ENCODE peak calls at places on chromosomes 5 and 9, in nine cellular contexts. L is endothelial cell of umbilical vein, I is H9, Z is endodermal cell, G is thyroid gland, Q is hepatocyte, B is esophagus squamous epithelium, K is sigmoid colon, H is body of pancreas. A is an unnamed sample.
A peak's percentile ranks its signal among the peaks of the same experiment; 100 is the strongest.

GRCh38 chr5:100448250-100448649 is 86.9 kb upstream of the FAM174A start:
- DNase-seq in L (no peak), I (no peak), Z (no peak), G (no peak), Q (no peak), B (no peak), K (no peak), H (no peak), A (no peak)

GRCh38 chr9:122122468-122122867 is 29.4 kb upstream of the TTLL11 start:
- DNase-seq in L (no peak), I (no peak), Z (no peak), G (no peak), Q (no peak), B (no peak), K (no peak), H (no peak), A (no peak)

GRCh38 chr5:75189353-75189752 is 47.3 kb downstream of the ANKRD31 start:
- DNase-seq in L (no peak), I (no peak), Z (no peak), G (no peak), Q (no peak), B (no peak), K (no peak), H (no peak), A (no peak)

GRCh38 chr5:163978897-163979296 is 473.5 kb downstream of the MAT2B start:
- DNase-seq in L (no peak), I (peak; percentile 47), Z (peak; percentile 72), G (no peak), Q (no peak), B (no peak), K (no peak), H (no peak), A (no peak)

GRCh38 chr9:38423939-38424843 is at the start of gene IGFBPL1:
- DNase-seq in L (peak; percentile 29), I (peak; percentile 61), Z (peak; percentile 83), G (peak; percentile 44), Q (peak; percentile 58), B (no peak), K (no peak), H (no peak), A (no peak)

GRCh38 chr9:7103382-7104170 is 345.8 kb downstream of the KDM4C start:
- DNase-seq in L (peak; percentile 66), I (no peak), Z (peak; percentile 65), G (no peak), Q (no peak), B (no peak), K (no peak), H (no peak), A (no peak)

GRCh38 chr5:61167382-61167781 is 5.1 kb upstream of the SMIM15 start:
- DNase-seq in L (peak; percentile 55), I (no peak), Z (peak; percentile 58), G (peak; percentile 48), Q (peak; percentile 44), B (no peak), K (no peak), H (peak; percentile 40), A (peak; percentile 16)

GRCh38 chr5:176611435-176611834 is 1.5 kb upstream of the GPRIN1 start:
- DNase-seq in L (peak; percentile 79), I (peak; percentile 77), Z (peak; percentile 93), G (peak; percentile 86), Q (peak; percentile 91), B (no peak), K (no peak), H (peak; percentile 77), A (peak; percentile 54)

GRCh38 chr9:113220467-113221002 is 542 bp downstream of the FKBP15 start:
- DNase-seq in L (no peak), I (no peak), Z (no peak), G (no peak), Q (no peak), B (no peak), K (no peak), H (no peak), A (no peak)

GRCh38 chr5:651296-652022 is 39.3 kb downstream of the CEP72 start:
- DNase-seq in L (no peak), I (no peak), Z (no peak), G (no peak), Q (no peak), B (no peak), K (peak; percentile 28), H (no peak), A (no peak)

GRCh38 chr5:172501708-172502379 is 47.5 kb upstream of the SH3PXD2B start:
- DNase-seq in L (no peak), I (peak; percentile 19), Z (peak; percentile 15), G (no peak), Q (no peak), B (no peak), K (peak; percentile 56), H (no peak), A (peak; percentile 2)

GRCh38 chr5:1787472-1788047 is 12.1 kb downstream of the MRPL36 start:
- DNase-seq in L (no peak), I (no peak), Z (no peak), G (no peak), Q (no peak), B (no peak), K (peak; percentile 30), H (peak; percentile 5), A (no peak)

GRCh38 chr9:4238522-4238921 is 61.3 kb downstream of the GLIS3 start:
- DNase-seq in L (no peak), I (no peak), Z (no peak), G (no peak), Q (no peak), B (no peak), K (no peak), H (no peak), A (no peak)

GRCh38 chr9:135463140-135463539 is 16.4 kb upstream of the PPP1R26 start:
- DNase-seq in L (no peak), I (no peak), Z (no peak), G (no peak), Q (no peak), B (no peak), K (no peak), H (no peak), A (no peak)

GRCh38 chr9:136835162-136835931 is 6.9 kb upstream of the AJM1 start:
- DNase-seq in L (no peak), I (no peak), Z (no peak), G (no peak), Q (no peak), B (no peak), K (no peak), H (peak; percentile 10), A (no peak)
- TF ChIP-seq CTCF in L (no peak), I (no peak), Z (no peak), G (no peak), Q (no peak), B (no peak), K (no peak), H (no peak), A (no peak)

GRCh38 chr5:180367300-180367699 is 14.2 kb upstream of the GFPT2 start:
- DNase-seq in L (no peak), I (no peak), Z (no peak), G (no peak), Q (no peak), B (no peak), K (no peak), H (no peak), A (no peak)

GRCh38 chr5:180366303-180366702 is 13.2 kb upstream of the GFPT2 start:
- DNase-seq in L (peak; percentile 7), I (no peak), Z (no peak), G (peak; percentile 60), Q (no peak), B (no peak), K (no peak), H (no peak), A (no peak)

GRCh38 chr5:180370861-180371641 is 17.9 kb upstream of the GFPT2 start:
- DNase-seq in L (no peak), I (peak; percentile 56), Z (peak; percentile 62), G (no peak), Q (no peak), B (no peak), K (no peak), H (no peak), A (no peak)

GRCh38 chr5:180365829-180366228 is 12.7 kb upstream of the GFPT2 start:
- DNase-seq in L (no peak), I (no peak), Z (no peak), G (no peak), Q (no peak), B (no peak), K (no peak), H (no peak), A (no peak)

GRCh38 chr5:180367991-180368390 is 14.9 kb upstream of the GFPT2 start:
- DNase-seq in L (no peak), I (no peak), Z (no peak), G (no peak), Q (no peak), B (no peak), K (no peak), H (no peak), A (no peak)
- H3K27ac ChIP-seq in L (no peak overlapping the region), I (no peak overlapping the region), Z (no peak overlapping the region), G (no peak overlapping the region), Q (no peak overlapping the region), B (no peak overlapping the region), K (no peak overlapping the region), H (no peak overlapping the region), A (no peak overlapping the region)

GRCh38 chr5:135010502-135011354 is 23.3 kb downstream of the PITX1 start:
- DNase-seq in L (no peak), I (no peak), Z (peak; percentile 13), G (no peak), Q (no peak), B (no peak), K (no peak), H (no peak), A (no peak)
- TF ChIP-seq CTCF in L (no peak), I (no peak), Z (peak; percentile 28), G (no peak), Q (peak; percentile 24), B (no peak), K (no peak), H (no peak), A (no peak)

GRCh38 chr9:92292338-92293074 is 991 bp downstream of the IARS1 start:
- DNase-seq in L (no peak), I (no peak), Z (no peak), G (no peak), Q (peak; percentile 6), B (no peak), K (no peak), H (no peak), A (no peak)
- H3K27ac ChIP-seq in L (peak overlapping the region; percentile 64), I (no peak overlapping the region), Z (peak overlapping the region; percentile 86), G (no peak overlapping the region), Q (peak overlapping the region; percentile 78), B (peak overlapping the region; percentile 88), K (no peak overlapping the region), H (no peak overlapping the region), A (no peak overlapping the region)

A was measured in prostate gland.